ENCODE peak calls at places on chromosomes 12 and 14, in six cellular contexts. One of them, this sample, is unnamed.

GRCh38 chr12:123107926-123108681 is 42.8 kb downstream of the PITPNM2 start:
- DNase-seq in keratinocyte: no peak
- DNase-seq in AG04450: no peak
- DNase-seq in Panc1: no peak
- DNase-seq in A549: no peak
- DNase-seq in fibroblast of lung: no peak
- DNase-seq in this sample: no peak

GRCh38 chr14:32657081-32657480 is 281.6 kb upstream of the NPAS3 start:
- DNase-seq in fibroblast of lung: peak
- DNase-seq in AG04450: peak
- DNase-seq in A549: peak
- DNase-seq in keratinocyte: no peak
- DNase-seq in Panc1: no peak
- DNase-seq in this sample: no peak

GRCh38 chr14:65482769-65483438 is 70.4 kb downstream of the FUT8 start:
- DNase-seq in Panc1: no peak
- DNase-seq in A549: no peak
- DNase-seq in fibroblast of lung: no peak
- DNase-seq in AG04450: no peak
- DNase-seq in keratinocyte: no peak
- DNase-seq in this sample: no peak

GRCh38 chr14:104387385-104388010 is 192.1 kb upstream of the C14orf180 start:
- DNase-seq in fibroblast of lung: no peak
- DNase-seq in A549: no peak
- DNase-seq in AG04450: no peak
- DNase-seq in Panc1: no peak
- DNase-seq in keratinocyte: no peak
- DNase-seq in this sample: peak

GRCh38 chr12:105862163-105862821 is 276.5 kb downstream of the NUAK1 start:
- DNase-seq in keratinocyte: no peak
- DNase-seq in A549: no peak
- DNase-seq in Panc1: no peak
- DNase-seq in AG04450: no peak
- DNase-seq in fibroblast of lung: no peak
- DNase-seq in this sample: no peak

GRCh38 chr12:92977326-92977725 is 48.2 kb upstream of the EEA1 start:
- DNase-seq in AG04450: no peak
- DNase-seq in keratinocyte: no peak
- DNase-seq in fibroblast of lung: no peak
- DNase-seq in A549: no peak
- DNase-seq in Panc1: no peak
- DNase-seq in this sample: no peak

GRCh38 chr12:6819069-6820030 is 2.3 kb upstream of the GPR162 start:
- DNase-seq in AG04450: no peak
- DNase-seq in A549: no peak
- DNase-seq in Panc1: no peak
- DNase-seq in fibroblast of lung: no peak
- DNase-seq in keratinocyte: no peak
- DNase-seq in this sample: no peak

GRCh38 chr14:75299576-75299975 is 20.9 kb downstream of the FOS start:
- DNase-seq in keratinocyte: no peak
- DNase-seq in fibroblast of lung: no peak
- DNase-seq in A549: no peak
- DNase-seq in AG04450: no peak
- DNase-seq in Panc1: no peak
- DNase-seq in this sample: no peak

GRCh38 chr14:102187044-102187443 is 47.3 kb downstream of the WDR20 start:
- DNase-seq in keratinocyte: no peak
- DNase-seq in A549: peak
- DNase-seq in Panc1: no peak
- DNase-seq in fibroblast of lung: peak
- DNase-seq in AG04450: peak
- DNase-seq in this sample: no peak

DNA sequence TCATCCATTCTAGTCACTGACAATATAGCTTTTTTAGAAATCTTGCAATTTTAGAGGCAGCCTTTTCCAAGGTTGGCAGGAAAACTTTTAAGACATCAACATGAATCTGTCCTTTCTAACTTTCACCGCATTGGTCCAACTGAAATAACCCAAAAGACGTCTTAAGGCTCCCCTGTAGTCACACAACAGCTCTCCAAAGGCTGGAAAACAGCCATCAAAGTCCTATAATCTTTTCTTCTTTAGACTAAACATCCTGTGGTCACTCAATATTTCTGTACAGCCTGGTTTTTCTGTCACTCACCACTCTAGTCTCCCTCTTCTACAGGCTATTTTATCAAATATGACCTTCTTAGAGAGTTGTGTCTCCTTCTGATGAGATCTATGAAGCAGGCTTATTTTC is 4.5 kb upstream of the PTPRB start:
- DNase-seq in keratinocyte: no peak
- DNase-seq in AG04450: no peak
- DNase-seq in fibroblast of lung: no peak
- DNase-seq in A549: no peak
- DNase-seq in Panc1: no peak
- DNase-seq in this sample: no peak
- TF ChIP-seq CTCF in keratinocyte: no peak
- TF ChIP-seq CTCF in AG04450: no peak
- TF ChIP-seq CTCF in fibroblast of lung: no peak
- TF ChIP-seq CTCF in A549: no peak
- TF ChIP-seq CTCF in Panc1: no peak
- TF ChIP-seq CTCF in this sample: no peak

GRCh38 chr12:55446334-55446733 is 2.5 kb downstream of the OR6C2 start:
- DNase-seq in fibroblast of lung: no peak
- DNase-seq in AG04450: no peak
- DNase-seq in Panc1: no peak
- DNase-seq in keratinocyte: no peak
- DNase-seq in A549: no peak
- DNase-seq in this sample: no peak
- TF ChIP-seq CTCF in fibroblast of lung: no peak
- TF ChIP-seq CTCF in AG04450: no peak
- TF ChIP-seq CTCF in Panc1: peak
- TF ChIP-seq CTCF in keratinocyte: no peak
- TF ChIP-seq CTCF in A549: no peak
- TF ChIP-seq CTCF in this sample: no peak

GRCh38 chr14:23828001-23828400 is 125.6 kb upstream of the DHRS4 start:
- DNase-seq in fibroblast of lung: no peak
- DNase-seq in Panc1: no peak
- DNase-seq in AG04450: no peak
- DNase-seq in A549: no peak
- DNase-seq in keratinocyte: no peak
- DNase-seq in this sample: no peak
- TF ChIP-seq CTCF in fibroblast of lung: no peak
- TF ChIP-seq CTCF in Panc1: no peak
- TF ChIP-seq CTCF in AG04450: no peak
- TF ChIP-seq CTCF in A549: no peak
- TF ChIP-seq CTCF in keratinocyte: no peak
- TF ChIP-seq CTCF in this sample: no peak

DNA sequence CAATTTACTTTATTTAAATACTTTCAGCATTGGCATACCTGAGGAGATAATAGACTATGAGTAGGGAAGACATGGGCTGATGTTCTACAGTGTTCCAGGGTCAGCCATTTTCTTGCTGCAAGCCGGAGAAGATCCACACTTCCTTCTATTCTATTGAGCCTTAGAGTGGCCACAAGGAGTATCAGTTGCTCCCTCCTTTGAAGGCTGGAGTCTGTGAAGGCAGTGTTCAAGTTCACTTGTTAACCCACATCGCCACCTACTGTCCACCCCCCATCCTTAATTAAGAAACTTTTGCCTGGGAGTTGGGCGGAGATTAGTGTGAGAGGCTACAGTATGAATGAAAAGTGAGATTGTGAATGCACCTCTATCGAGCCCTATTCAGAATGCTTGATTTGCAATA is 666.6 kb downstream of the NRXN3 start:
- DNase-seq in fibroblast of lung: peak
- DNase-seq in A549: peak
- DNase-seq in keratinocyte: peak
- DNase-seq in Panc1: peak
- DNase-seq in AG04450: no peak
- DNase-seq in this sample: no peak
- TF ChIP-seq CTCF in fibroblast of lung: peak
- TF ChIP-seq CTCF in A549: peak
- TF ChIP-seq CTCF in keratinocyte: peak
- TF ChIP-seq CTCF in Panc1: peak
- TF ChIP-seq CTCF in AG04450: peak
- TF ChIP-seq CTCF in this sample: no peak